ENCODE peak calls at places on chromosomes 2 and 18, in five cellular contexts. Y is keratinocyte, C is PC-9, A is GM23248, O is HCT116. K is an unnamed sample. For H3K4me1, the result is how much of the 10 kb centered on the place peaks cover.

GRCh38 chr18:12046751-12047335 is 46.8 kb upstream of the ANKRD62 start:
- DNase-seq in O (no peak), A (no peak), Y (no peak), C (no peak), K (no peak)

GRCh38 chr2:234964631-234965461 is 13.0 kb downstream of the SH3BP4 start:
- DNase-seq in Y (no peak), C (no peak), A (peak), O (peak), K (no peak)

GRCh38 chr2:224110811-224111210 is 71.7 kb upstream of the SERPINE2 start:
- DNase-seq in C (no peak), O (no peak), A (no peak), Y (no peak), K (no peak)

GRCh38 chr18:36352384-36352783 is 54.9 kb downstream of the FHOD3 start:
- DNase-seq in C (no peak), A (peak), Y (no peak), O (no peak), K (peak)

GRCh38 chr2:29047083-29047840 is 27.1 kb downstream of the PCARE start:
- DNase-seq in O (no peak), Y (no peak), C (no peak), A (no peak), K (no peak)

GRCh38 chr2:30680121-30680520 is 127.1 kb downstream of the CAPN13 start:
- DNase-seq in Y (no peak), C (no peak), O (no peak), A (no peak), K (no peak)

GRCh38 chr2:72098935-72099334 is 48.7 kb downstream of the CYP26B1 start:
- DNase-seq in O (no peak), C (no peak), A (peak), Y (no peak), K (no peak)

GRCh38 chr2:133382561-133382960 is 185.7 kb downstream of the NCKAP5 start:
- DNase-seq in A (no peak), C (no peak), O (no peak), Y (no peak), K (no peak)

GRCh38 chr18:59957957-59958356 is 58.2 kb downstream of the PMAIP1 start:
- DNase-seq in A (peak), Y (no peak), O (peak), C (peak), K (peak)

GRCh38 chr18:41532344-41533086 is 422.5 kb upstream of the PIK3C3 start:
- DNase-seq in C (no peak), A (peak), Y (no peak), O (no peak), K (no peak)

GRCh38 chr2:240143276-240143675 is 2.8 kb upstream of the OTOS start:
- DNase-seq in C (no peak), O (no peak), A (no peak), Y (no peak), K (no peak)

GRCh38 chr18:39966275-39966674 is 1988.8 kb upstream of the PIK3C3 start:
- DNase-seq in C (no peak), Y (no peak), O (no peak), A (peak), K (no peak)

GRCh38 chr2:43707255-43707654 is 31.0 kb upstream of the C1GALT1C1L start:
- DNase-seq in A (peak), C (no peak), Y (no peak), O (no peak), K (no peak)

GRCh38 chr2:209334188-209335017 is 89.4 kb upstream of the MAP2 start:
- DNase-seq in C (peak), O (peak), Y (no peak), A (peak), K (peak)

GRCh38 chr18:46387426-46388131 is 269.4 kb downstream of the LOXHD1 start:
- DNase-seq in Y (peak), O (no peak), A (no peak), C (no peak), K (peak)

GRCh38 chr2:15160602-15161001 is 400.5 kb downstream of the NBAS start:
- DNase-seq in Y (no peak), O (no peak), A (no peak), C (no peak), K (no peak)

GRCh38 chr18:2482711-2483475 is 88.4 kb downstream of the METTL4 start:
- DNase-seq in Y (no peak), O (no peak), A (no peak), C (no peak), K (no peak)

GRCh38 chr2:167103028-167103756 is 214.9 kb downstream of the XIRP2 start:
- DNase-seq in Y (no peak), A (no peak), O (no peak), C (no peak), K (peak)

GRCh38 chr2:233418052-233418760 is 63.9 kb downstream of the DGKD start:
- DNase-seq in C (no peak), Y (no peak), A (no peak), O (no peak), K (no peak)

GRCh38 chr2:165293439-165294420 is 54.5 kb downstream of the SCN2A start:
- DNase-seq in O (peak), C (peak), A (peak), Y (peak), K (peak)

GRCh38 chr2:233440314-233440713 is 86.0 kb downstream of the DGKD start:
- DNase-seq in A (no peak), O (no peak), C (no peak), Y (no peak), K (no peak)

GRCh38 chr2:74567862-74568261 is 13.3 kb downstream of the DOK1 start:
- DNase-seq in A (peak), O (no peak), C (peak), Y (no peak), K (peak)

GRCh38 chr18:31679806-31680793 is 4.3 kb downstream of the B4GALT6 start:
- DNase-seq in C (peak), Y (no peak), A (no peak), O (no peak), K (peak)

GRCh38 chr18:47912794-47913594 is 17.5 kb downstream of the SMAD2 start:
- DNase-seq in Y (no peak), A (no peak), O (no peak), C (no peak), K (no peak)

GRCh38 chr2:238973038-238973772 is 125.3 kb downstream of the TWIST2 start:
- DNase-seq in C (no peak), A (peak), O (no peak), Y (no peak), K (no peak)

GRCh38 chr2:217204358-217204757 is 344.5 kb upstream of the TNP1 start:
- DNase-seq in Y (no peak), O (no peak), C (no peak), A (peak), K (peak)

GRCh38 chr2:239588451-239589269 is 187.8 kb upstream of the HDAC4 start:
- DNase-seq in O (no peak), C (no peak), Y (no peak), A (no peak), K (no peak)

GRCh38 chr2:141392517-141393213 is 738.2 kb downstream of the LRP1B start:
- DNase-seq in Y (no peak), A (peak), O (no peak), C (no peak), K (no peak)

GRCh38 chr2:177187631-177188312 is 24.8 kb upstream of the HNRNPA3 start:
- DNase-seq in O (peak), Y (no peak), A (peak), C (peak), K (no peak)

GRCh38 chr2:237164474-237165047 is 78.9 kb downstream of the COPS8 start:
- DNase-seq in A (no peak), O (no peak), C (no peak), Y (no peak), K (no peak)

GRCh38 chr2:205706769-205707375 is 24.6 kb downstream of the NRP2 start:
- DNase-seq in Y (no peak), O (no peak), A (peak), C (no peak), K (peak)

GRCh38 chr2:99852376-99852934 is 289.9 kb downstream of the AFF3 start:
- DNase-seq in O (no peak), A (no peak), C (no peak), Y (no peak), K (no peak)

DNA sequence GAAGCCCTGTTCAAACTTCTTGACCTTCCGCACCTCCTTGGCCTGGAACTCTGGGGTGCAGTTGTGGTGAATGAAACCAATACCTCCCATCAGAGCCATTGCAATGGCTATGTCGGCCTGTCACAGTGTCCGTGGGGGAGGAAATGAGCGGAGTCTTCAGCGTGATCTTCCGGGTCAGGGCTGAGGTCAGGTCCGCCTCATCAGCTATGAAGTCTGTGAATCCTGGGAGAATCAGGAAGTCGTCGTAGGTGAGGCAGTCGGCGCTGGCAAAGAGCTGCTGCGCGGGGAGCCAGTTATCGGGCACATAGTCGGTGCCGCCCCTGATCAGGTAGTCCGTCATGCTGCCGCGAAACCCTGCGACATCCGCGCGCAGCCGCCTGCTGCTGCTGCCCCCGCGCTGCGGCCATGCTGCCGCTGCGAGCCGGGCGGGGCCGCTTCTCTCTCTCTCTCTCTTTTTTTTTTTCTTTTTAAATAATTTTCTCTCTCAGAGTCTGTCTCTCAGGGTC is 154.1 kb upstream of the ZSWIM2 start:
- DNase-seq in A (no peak), O (no peak), C (no peak), Y (no peak), K (no peak)
- H3K4me3 ChIP-seq in A (no peak), O (no peak), C (no peak), Y (no peak), K (no peak)

GRCh38 chr2:9205963-9206948 is at the start of gene ASAP2:
- DNase-seq in C (peak), A (peak), O (no peak), Y (no peak), K (peak)
- H3K4me1 ChIP-seq in C (under half), A (under half), O (under half), Y (under half), K (under half)

DNA sequence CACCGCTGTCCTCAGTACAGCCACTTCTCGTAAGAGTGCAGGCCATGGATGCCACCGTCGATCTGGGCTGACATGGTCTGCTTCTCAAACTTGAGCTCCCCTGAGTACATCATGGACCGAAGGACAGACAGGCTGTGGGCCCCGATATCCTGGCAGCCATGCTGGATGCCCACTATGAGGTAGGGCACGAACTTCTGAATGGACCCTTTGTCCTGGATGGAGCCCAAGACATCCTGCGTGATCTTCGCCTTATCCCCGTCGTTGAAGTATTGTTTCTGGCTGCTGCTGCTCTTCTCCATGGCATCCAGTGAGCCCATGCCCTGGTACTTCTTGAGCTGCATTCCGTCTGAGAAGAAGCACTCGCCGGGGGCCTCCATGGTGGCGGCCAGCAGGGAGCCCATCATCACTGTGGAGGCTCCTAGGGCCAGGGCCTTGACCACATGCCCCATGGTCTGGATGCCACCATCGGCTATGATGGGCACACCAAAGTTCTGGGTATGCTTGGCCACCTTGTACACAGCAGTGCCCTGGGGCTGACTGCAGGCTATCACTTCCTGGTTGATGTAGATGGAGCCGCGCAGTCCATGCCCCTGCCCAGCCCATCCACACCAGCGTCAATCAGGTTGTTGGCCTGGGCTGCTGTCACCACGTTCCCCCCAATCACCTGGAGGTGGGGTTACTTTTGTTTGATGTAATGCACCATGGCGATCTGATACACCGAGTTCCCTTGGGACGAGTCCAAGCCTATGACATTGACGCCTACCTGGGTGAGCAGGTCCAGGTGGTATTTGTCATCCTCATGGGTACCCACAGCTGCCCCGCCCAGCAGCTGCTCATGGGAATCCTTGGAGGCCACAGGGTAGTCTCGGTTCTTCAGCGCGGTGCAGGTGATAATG is 21.8 kb downstream of the CFLAR start:
- DNase-seq in A (no peak), C (no peak), O (no peak), Y (no peak), K (no peak)
- H3K4me2 ChIP-seq in A (no peak), C (no peak), O (no peak), Y (no peak), K (no peak)

GRCh38 chr2:58110765-58111164 is 64.2 kb downstream of the VRK2 start:
- DNase-seq in A (no peak), C (no peak), Y (no peak), O (peak), K (no peak)
- H3K4me3 ChIP-seq in A (no peak), C (no peak), Y (no peak), O (no peak), K (no peak)

GRCh38 chr2:108616731-108617161 is 82.5 kb downstream of the LIMS1 start:
- DNase-seq in A (peak), Y (no peak), C (peak), O (no peak), K (peak)
- H3K4me1 ChIP-seq in A (under half), Y (half or more), C (half or more), O (under half), K (half or more)